ENCODE peak calls at places on chromosome 10, in seven cellular contexts. P is NCI-H345; L is right cardiac atrium; U is ovary; J is AG08395; E is stimulated activated CD4-positive, alpha-beta T cell treated with anti-CD3 and anti-CD28 coated beads, Interleukin-4, amount 100 ng/mL, for 1 hour; C is amygdala. T is an unnamed sample.

GRCh38 chr10:106515206-106515790 is 649.2 kb downstream of the SORCS1 start:
- DNase-seq in P (no peak), L (no peak), U (no peak), J (no peak), E (no peak), C (no peak), T (no peak)

GRCh38 chr10:99372546-99373271 is 43.6 kb downstream of the CNNM1 start:
- DNase-seq in P (no peak), L (no peak), U (peak; percentile 17), J (peak; percentile 68), E (no peak), C (no peak), T (no peak)

GRCh38 chr10:103696411-103697145 is 158.8 kb downstream of the SH3PXD2A start:
- DNase-seq in P (no peak), L (peak; percentile 86), U (no peak), J (peak; percentile 98), E (peak; percentile 71), C (peak; percentile 62), T (peak; percentile 65)

GRCh38 chr10:31467791-31468535 is 148.9 kb downstream of the ZEB1 start:
- DNase-seq in P (no peak), L (peak; percentile 17), U (no peak), J (no peak), E (no peak), C (no peak), T (no peak)

GRCh38 chr10:119370972-119371703 is 163.8 kb downstream of the GRK5 start:
- DNase-seq in P (no peak), L (peak; percentile 93), U (no peak), J (peak; percentile 94), E (no peak), C (no peak), T (no peak)

GRCh38 chr10:69056129-69056528 is 31.8 kb upstream of the SRGN start:
- DNase-seq in P (no peak), L (no peak), U (no peak), J (no peak), E (no peak), C (no peak), T (no peak)

GRCh38 chr10:21860718-21861117 is 142.8 kb downstream of the DNAJC1 start:
- DNase-seq in P (no peak), L (no peak), U (no peak), J (no peak), E (no peak), C (no peak), T (no peak)

GRCh38 chr10:34434119-34434594 is 380.9 kb downstream of the PARD3 start:
- DNase-seq in P (no peak), L (no peak), U (no peak), J (peak; percentile 16), E (no peak), C (no peak), T (no peak)

GRCh38 chr10:100562008-100562672 is 26.4 kb downstream of the HIF1AN start:
- DNase-seq in P (no peak), L (peak; percentile 81), U (peak; percentile 58), J (peak; percentile 48), E (peak; percentile 80), C (peak; percentile 55), T (peak; percentile 77)

GRCh38 chr10:126638542-126638941 is 32.0 kb downstream of the C10orf90 start:
- DNase-seq in P (no peak), L (no peak), U (no peak), J (no peak), E (no peak), C (no peak), T (no peak)

GRCh38 chr10:132885451-132886210 is 56.7 kb downstream of the CFAP46 start:
- DNase-seq in P (no peak), L (no peak), U (no peak), J (no peak), E (no peak), C (no peak), T (no peak)

GRCh38 chr10:17616403-17617030 is 657 bp downstream of the HACD1 start:
- DNase-seq in P (no peak), L (peak; percentile 91), U (peak; percentile 48), J (peak; percentile 83), E (peak; percentile 32), C (peak; percentile 40), T (peak; percentile 29)

GRCh38 chr10:103884681-103885139 is 29.3 kb upstream of the SH3PXD2A start:
- DNase-seq in P (peak; percentile 47), L (no peak), U (peak; percentile 64), J (peak; percentile 82), E (no peak), C (peak; percentile 3), T (no peak)

GRCh38 chr10:79116801-79117723 is 48.3 kb downstream of the ZMIZ1 start:
- DNase-seq in P (no peak), L (peak; percentile 79), U (no peak), J (peak; percentile 66), E (no peak), C (no peak), T (no peak)

GRCh38 chr10:112716076-112716475 is 234.0 kb upstream of the TCF7L2 start:
- DNase-seq in P (no peak), L (no peak), U (no peak), J (no peak), E (no peak), C (no peak), T (no peak)

GRCh38 chr10:95860486-95861040 is 47.2 kb upstream of the CC2D2B start:
- DNase-seq in P (no peak), L (no peak), U (no peak), J (peak; percentile 16), E (no peak), C (no peak), T (no peak)

GRCh38 chr10:95279042-95279820 is 11.6 kb downstream of the PDLIM1 start:
- DNase-seq in P (no peak), L (no peak), U (no peak), J (peak; percentile 72), E (no peak), C (no peak), T (no peak)

GRCh38 chr10:26714816-26715487 is 17.5 kb downstream of the PDSS1 start:
- DNase-seq in P (no peak), L (no peak), U (no peak), J (no peak), E (no peak), C (no peak), T (no peak)

GRCh38 chr10:71383972-71384687 is 12.6 kb upstream of the CDH23 start:
- DNase-seq in P (peak; percentile 40), L (peak; percentile 87), U (peak; percentile 55), J (peak; percentile 77), E (peak; percentile 78), C (peak; percentile 66), T (peak; percentile 77)

GRCh38 chr10:131277969-131278368 is 33.6 kb downstream of the TCERG1L start:
- DNase-seq in P (no peak), L (no peak), U (no peak), J (no peak), E (no peak), C (no peak), T (no peak)

GRCh38 chr10:76550806-76551205 is 1086.8 kb downstream of the KCNMA1 start:
- DNase-seq in P (no peak), L (no peak), U (no peak), J (peak; percentile 18), E (no peak), C (no peak), T (no peak)

GRCh38 chr10:1754506-1755177 is 17.3 kb upstream of the ADARB2 start:
- DNase-seq in P (no peak), L (no peak), U (no peak), J (no peak), E (no peak), C (peak; percentile 63), T (no peak)

GRCh38 chr10:47366731-47367460 is 17.2 kb downstream of the ZNF488 start:
- DNase-seq in P (no peak), L (no peak), U (no peak), J (no peak), E (no peak), C (no peak), T (no peak)

GRCh38 chr10:19332304-19332703 is 283.7 kb downstream of the MALRD1 start:
- DNase-seq in P (no peak), L (no peak), U (no peak), J (no peak), E (no peak), C (no peak), T (no peak)

GRCh38 chr10:96765406-96766240 is 45.3 kb upstream of the PIK3AP1 start:
- DNase-seq in P (no peak), L (peak; percentile 84), U (peak; percentile 36), J (peak; percentile 78), E (peak; percentile 77), C (no peak), T (peak; percentile 81)

GRCh38 chr10:104806791-104807190 is 165.7 kb downstream of the SORCS3 start:
- DNase-seq in P (no peak), L (no peak), U (no peak), J (no peak), E (no peak), C (no peak), T (no peak)

GRCh38 chr10:119303886-119304285 is 96.5 kb downstream of the GRK5 start:
- DNase-seq in P (no peak), L (peak; percentile 27), U (no peak), J (no peak), E (no peak), C (no peak), T (no peak)

GRCh38 chr10:79188154-79188763 is 119.5 kb downstream of the ZMIZ1 start:
- DNase-seq in P (no peak), L (peak; percentile 63), U (no peak), J (no peak), E (no peak), C (no peak), T (no peak)

GRCh38 chr10:100993986-100994708 is 5.5 kb upstream of the LZTS2 start:
- DNase-seq in P (peak; percentile 1), L (no peak), U (no peak), J (peak; percentile 54), E (no peak), C (peak; percentile 61), T (no peak)